ENCODE peak calls at places on chromosomes 13 and 19, in six cellular contexts. One of them, this sample, is unnamed.

GRCh38 chr13:99959538-99960230 is 11.9 kb downstream of the ZIC5 start:
- DNase-seq in K562: no peak
- DNase-seq in H1: no peak
- DNase-seq in SK-N-SH: no peak
- DNase-seq in HCT116: no peak
- DNase-seq in GM12878: no peak
- DNase-seq in this sample: no peak

GRCh38 chr19:6015841-6016545 is 38.1 kb upstream of the RANBP3 start:
- DNase-seq in K562: no peak
- DNase-seq in H1: no peak
- DNase-seq in SK-N-SH: peak; percentile 9
- DNase-seq in HCT116: no peak
- DNase-seq in GM12878: no peak
- DNase-seq in this sample: no peak

GRCh38 chr19:38870612-38871011 is 7.5 kb downstream of the RINL start:
- DNase-seq in K562: no peak
- DNase-seq in H1: no peak
- DNase-seq in SK-N-SH: no peak
- DNase-seq in HCT116: no peak
- DNase-seq in GM12878: no peak
- DNase-seq in this sample: no peak

GRCh38 chr19:33487901-33488817 is 33.4 kb downstream of the PEPD start:
- DNase-seq in K562: no peak
- DNase-seq in H1: no peak
- DNase-seq in SK-N-SH: peak; percentile 30
- DNase-seq in HCT116: no peak
- DNase-seq in GM12878: no peak
- DNase-seq in this sample: no peak

GRCh38 chr19:40366697-40367561 is 18.4 kb downstream of the PLD3 start:
- DNase-seq in K562: peak; percentile 67
- DNase-seq in H1: peak; percentile 44
- DNase-seq in SK-N-SH: peak; percentile 73
- DNase-seq in HCT116: no peak
- DNase-seq in GM12878: no peak
- DNase-seq in this sample: peak; percentile 35

GRCh38 chr19:43555185-43555770 is 20.0 kb downstream of the XRCC1 start:
- DNase-seq in K562: peak; percentile 75
- DNase-seq in H1: peak; percentile 61
- DNase-seq in SK-N-SH: peak; percentile 85
- DNase-seq in HCT116: no peak
- DNase-seq in GM12878: no peak
- DNase-seq in this sample: peak; percentile 70

GRCh38 chr19:47427241-47428176 is 8.2 kb upstream of the MEIS3 start:
- DNase-seq in K562: peak; percentile 77
- DNase-seq in H1: peak; percentile 78
- DNase-seq in SK-N-SH: peak; percentile 86
- DNase-seq in HCT116: peak; percentile 44
- DNase-seq in GM12878: no peak
- DNase-seq in this sample: peak; percentile 67

GRCh38 chr19:50510121-50510670 is 795 bp downstream of the JOSD2 start:
- DNase-seq in K562: no peak
- DNase-seq in H1: no peak
- DNase-seq in SK-N-SH: peak; percentile 76
- DNase-seq in HCT116: no peak
- DNase-seq in GM12878: no peak
- DNase-seq in this sample: no peak

GRCh38 chr13:37094840-37095239 is 10.6 kb downstream of the CSNK1A1L start:
- DNase-seq in K562: no peak
- DNase-seq in H1: no peak
- DNase-seq in SK-N-SH: no peak
- DNase-seq in HCT116: no peak
- DNase-seq in GM12878: no peak
- DNase-seq in this sample: no peak

GRCh38 chr19:35565016-35565856 is 1.8 kb upstream of the ATP4A start:
- DNase-seq in K562: no peak
- DNase-seq in H1: no peak
- DNase-seq in SK-N-SH: no peak
- DNase-seq in HCT116: no peak
- DNase-seq in GM12878: no peak
- DNase-seq in this sample: no peak

GRCh38 chr19:21856751-21857150 is 20.8 kb upstream of the ZNF43 start:
- DNase-seq in K562: no peak
- DNase-seq in H1: no peak
- DNase-seq in SK-N-SH: no peak
- DNase-seq in HCT116: no peak
- DNase-seq in GM12878: no peak
- DNase-seq in this sample: no peak

GRCh38 chr13:80342541-80343371 is 1.8 kb upstream of the SPRY2 start:
- DNase-seq in K562: peak; percentile 59
- DNase-seq in H1: no peak
- DNase-seq in SK-N-SH: peak; percentile 84
- DNase-seq in HCT116: no peak
- DNase-seq in GM12878: no peak
- DNase-seq in this sample: no peak

GRCh38 chr19:16190198-16190597 is 5.0 kb downstream of the FAM32A start:
- DNase-seq in K562: no peak
- DNase-seq in H1: no peak
- DNase-seq in SK-N-SH: no peak
- DNase-seq in HCT116: no peak
- DNase-seq in GM12878: no peak
- DNase-seq in this sample: no peak

GRCh38 chr13:20525601-20526544 is at the start of gene CRYL1:
- DNase-seq in K562: peak; percentile 88
- DNase-seq in H1: no peak
- DNase-seq in SK-N-SH: peak; percentile 87
- DNase-seq in HCT116: no peak
- DNase-seq in GM12878: peak; percentile 40
- DNase-seq in this sample: no peak

GRCh38 chr19:40191836-40192646 is 815 bp downstream of the MAP3K10 start:
- DNase-seq in K562: peak; percentile 87
- DNase-seq in H1: no peak
- DNase-seq in SK-N-SH: peak; percentile 88
- DNase-seq in HCT116: no peak
- DNase-seq in GM12878: no peak
- DNase-seq in this sample: no peak

GRCh38 chr13:107379398-107380155 is 811.6 kb upstream of the ARGLU1 start:
- DNase-seq in K562: no peak
- DNase-seq in H1: no peak
- DNase-seq in SK-N-SH: no peak
- DNase-seq in HCT116: no peak
- DNase-seq in GM12878: no peak
- DNase-seq in this sample: no peak

GRCh38 chr19:40962460-40962961 is 28.6 kb upstream of the CYP2B6 start:
- DNase-seq in K562: no peak
- DNase-seq in H1: no peak
- DNase-seq in SK-N-SH: no peak
- DNase-seq in HCT116: no peak
- DNase-seq in GM12878: no peak
- DNase-seq in this sample: no peak

GRCh38 chr13:56903710-56904109 is 237.0 kb upstream of the PRR20A start:
- DNase-seq in K562: no peak
- DNase-seq in H1: no peak
- DNase-seq in SK-N-SH: no peak
- DNase-seq in HCT116: no peak
- DNase-seq in GM12878: no peak
- DNase-seq in this sample: no peak

GRCh38 chr13:60402022-60402421 is 5.0 kb downstream of the TDRD3 start:
- DNase-seq in K562: no peak
- DNase-seq in H1: no peak
- DNase-seq in SK-N-SH: no peak
- DNase-seq in HCT116: no peak
- DNase-seq in GM12878: no peak
- DNase-seq in this sample: no peak

GRCh38 chr19:45973564-45974338 is at the start of gene NOVA2:
- DNase-seq in K562: peak; percentile 99
- DNase-seq in H1: peak; percentile 83
- DNase-seq in SK-N-SH: peak; percentile 100
- DNase-seq in HCT116: peak; percentile 69
- DNase-seq in GM12878: peak; percentile 19
- DNase-seq in this sample: peak; percentile 71

GRCh38 chr19:4363571-4364304 is 20.4 kb downstream of the MPND start:
- DNase-seq in K562: no peak
- DNase-seq in H1: no peak
- DNase-seq in SK-N-SH: no peak
- DNase-seq in HCT116: no peak
- DNase-seq in GM12878: no peak
- DNase-seq in this sample: no peak

GRCh38 chr19:18759435-18760426 is 31.4 kb downstream of the COMP start:
- DNase-seq in K562: no peak
- DNase-seq in H1: no peak
- DNase-seq in SK-N-SH: no peak
- DNase-seq in HCT116: no peak
- DNase-seq in GM12878: no peak
- DNase-seq in this sample: no peak

DNA sequence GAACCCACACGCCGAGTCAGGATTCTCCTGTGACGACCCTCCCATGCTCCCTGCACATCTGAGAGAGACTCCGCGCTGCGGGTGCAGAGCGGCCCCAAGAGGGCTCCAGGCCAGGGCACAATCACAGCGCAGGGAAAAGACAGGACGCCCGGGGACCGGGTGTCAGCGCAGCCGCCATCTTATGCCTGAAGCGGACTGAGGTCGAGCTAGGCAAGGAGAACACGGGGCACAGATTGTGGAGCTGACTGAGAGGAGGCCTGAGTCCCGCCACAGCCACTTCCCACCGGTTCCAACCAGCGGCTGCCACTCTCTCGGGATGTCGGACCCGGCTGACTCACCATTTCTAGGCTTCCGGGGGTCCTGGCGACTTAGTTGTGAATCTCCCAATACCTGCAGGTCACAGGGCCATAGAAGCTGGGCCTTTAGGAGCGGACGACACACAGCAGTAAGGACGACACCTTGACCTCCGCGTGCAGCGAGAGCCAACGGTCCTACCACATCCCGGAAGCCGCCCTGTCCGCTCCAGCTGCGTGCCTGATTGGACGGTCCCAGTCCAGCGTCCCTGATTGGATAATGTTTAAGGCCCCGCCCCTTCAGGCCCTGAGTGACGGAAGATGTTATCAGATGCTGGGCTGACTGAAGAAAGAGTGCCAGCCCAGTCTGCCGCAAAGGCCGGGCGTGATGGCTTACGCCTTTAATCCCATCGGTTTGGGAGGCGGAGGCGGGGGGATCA is at the start of gene ZNF728:
- DNase-seq in K562: peak; percentile 18
- DNase-seq in H1: no peak
- DNase-seq in SK-N-SH: peak; percentile 11
- DNase-seq in HCT116: no peak
- DNase-seq in GM12878: no peak
- DNase-seq in this sample: peak; percentile 46
- H3K4me3 ChIP-seq in K562: peak within 1 kb of the TSS; percentile 22
- H3K4me3 ChIP-seq in H1: no peak within 1 kb of the TSS
- H3K4me3 ChIP-seq in SK-N-SH: no peak within 1 kb of the TSS
- H3K4me3 ChIP-seq in HCT116: no peak within 1 kb of the TSS
- H3K4me3 ChIP-seq in GM12878: no peak within 1 kb of the TSS
- H3K4me3 ChIP-seq in this sample: no peak within 1 kb of the TSS

DNA sequence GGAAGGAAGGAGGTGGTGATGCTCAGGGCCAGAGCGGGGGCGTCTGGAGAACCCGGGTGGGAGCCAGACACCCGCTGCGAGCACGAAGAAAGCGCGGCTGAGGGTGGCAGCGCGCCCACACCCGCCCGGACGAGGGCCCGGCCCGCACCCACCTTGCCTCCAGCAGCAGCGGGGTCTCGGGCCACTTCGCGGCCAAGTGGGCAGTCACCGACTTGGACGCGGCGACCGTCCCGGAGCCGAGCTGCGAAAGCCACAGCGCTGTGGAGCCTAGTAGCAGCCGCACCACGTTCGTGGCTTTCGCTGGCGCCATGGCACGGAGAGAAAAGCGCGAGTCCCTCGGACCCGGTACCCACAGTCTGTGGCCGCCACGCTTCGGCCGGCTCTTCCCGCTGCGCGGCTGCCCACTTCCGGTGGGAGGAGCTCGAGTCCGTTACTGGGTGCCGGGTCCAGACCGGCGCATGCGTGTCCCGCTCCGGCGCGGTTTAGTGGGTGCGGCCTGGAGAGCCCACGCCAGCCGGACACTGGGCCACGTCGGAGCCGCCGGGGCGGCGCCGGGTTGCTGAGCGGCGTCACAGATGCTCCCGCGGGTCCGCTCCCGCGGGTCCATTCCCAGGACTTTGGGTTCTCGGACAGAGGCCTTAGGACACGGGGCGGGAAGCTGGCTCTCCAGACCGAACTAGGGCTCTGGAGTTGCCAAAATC is at the start of gene UGGT2:
- DNase-seq in K562: peak; percentile 92
- DNase-seq in H1: peak; percentile 59
- DNase-seq in SK-N-SH: peak; percentile 99
- DNase-seq in HCT116: peak; percentile 91
- DNase-seq in GM12878: peak; percentile 64
- DNase-seq in this sample: peak; percentile 63
- TF ChIP-seq YY1 in K562: peak; percentile 61
- TF ChIP-seq YY1 in H1: no peak
- TF ChIP-seq YY1 in SK-N-SH: peak; percentile 47
- TF ChIP-seq YY1 in HCT116: no peak
- TF ChIP-seq YY1 in GM12878: peak; percentile 58
- TF ChIP-seq YY1 in this sample: no peak

DNA sequence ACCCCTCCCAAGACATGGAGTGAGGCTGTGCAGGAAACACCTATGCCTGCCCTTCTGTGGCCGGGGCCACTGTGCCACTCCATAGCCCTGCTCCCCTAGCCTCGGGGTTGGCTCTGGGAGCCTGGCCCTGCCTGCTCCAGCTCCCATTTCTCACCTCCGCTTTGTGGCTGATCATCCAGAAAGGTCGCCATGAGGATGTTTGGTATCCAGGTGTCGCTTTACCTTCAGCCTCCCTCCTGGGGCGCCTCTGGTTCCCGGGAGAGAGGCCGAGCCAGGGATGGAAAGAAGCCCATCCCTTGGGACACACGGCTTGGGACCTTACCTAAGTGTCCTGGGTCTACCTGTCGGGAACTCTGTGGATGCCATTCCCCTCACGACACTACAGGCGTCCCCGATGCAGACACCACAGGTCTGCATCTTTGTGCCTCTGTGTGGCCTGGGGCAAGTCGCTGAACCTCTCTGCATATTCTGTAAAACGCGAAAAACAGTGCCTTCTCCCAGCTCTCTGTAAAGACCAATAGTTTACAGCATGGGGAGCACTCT is 3.4 kb upstream of the MCF2L start:
- DNase-seq in K562: no peak
- DNase-seq in H1: no peak
- DNase-seq in SK-N-SH: no peak
- DNase-seq in HCT116: no peak
- DNase-seq in GM12878: no peak
- DNase-seq in this sample: no peak
- H3K4me3 ChIP-seq in K562: no peak overlapping the region
- H3K4me3 ChIP-seq in H1: no peak overlapping the region
- H3K4me3 ChIP-seq in SK-N-SH: no peak overlapping the region
- H3K4me3 ChIP-seq in HCT116: no peak overlapping the region
- H3K4me3 ChIP-seq in GM12878: no peak overlapping the region
- H3K4me3 ChIP-seq in this sample: no peak overlapping the region

DNA sequence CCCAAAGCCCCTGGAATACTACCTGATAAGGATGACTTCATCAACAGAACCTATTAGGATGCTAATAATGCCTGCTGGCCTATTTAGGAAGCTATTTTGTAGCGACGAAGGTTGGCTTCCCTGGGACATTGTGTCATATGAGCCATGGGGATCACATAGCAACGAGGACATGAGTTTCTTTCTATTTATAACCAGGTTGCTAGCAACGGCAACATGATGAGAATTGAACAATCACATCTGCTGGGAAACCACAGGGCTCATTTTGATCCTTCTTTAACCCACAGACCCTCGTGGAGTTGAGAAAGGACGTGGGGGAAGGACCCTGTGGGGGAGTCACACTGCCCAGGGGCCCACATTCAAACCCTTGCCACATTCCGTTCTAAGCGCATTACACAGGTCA is 172.2 kb downstream of the COL4A1 start:
- DNase-seq in K562: no peak
- DNase-seq in H1: no peak
- DNase-seq in SK-N-SH: no peak
- DNase-seq in HCT116: no peak
- DNase-seq in GM12878: no peak
- DNase-seq in this sample: no peak
- TF ChIP-seq YY1 in K562: no peak
- TF ChIP-seq YY1 in H1: no peak
- TF ChIP-seq YY1 in SK-N-SH: no peak
- TF ChIP-seq YY1 in HCT116: no peak
- TF ChIP-seq YY1 in GM12878: no peak
- TF ChIP-seq YY1 in this sample: no peak

This sample was measured in NT2/D1.